ENCODE peak calls at places on chromosomes 13 and 19, in eight cellular contexts. S is hepatocyte, O is neural progenitor cell, P is SK-N-SH, N is GM23248, K is PC-3, U is HCT116, M is OCI-LY7. D is an unnamed sample.

GRCh38 chr19:3547767-3548282 is 8.9 kb downstream of the TEKTIP1 start:
- DNase-seq in S (no peak), O (no peak), P (no peak), N (no peak), K (no peak), U (no peak), M (no peak), D (no peak)

GRCh38 chr19:4933528-4933927 is 24.2 kb downstream of the UHRF1 start:
- DNase-seq in S (no peak), O (no peak), P (no peak), N (no peak), K (peak), U (no peak), M (no peak), D (no peak)

GRCh38 chr19:42351079-42351735 is 25.8 kb downstream of the MEGF8 start:
- DNase-seq in S (no peak), O (no peak), P (no peak), N (no peak), K (no peak), U (no peak), M (no peak), D (no peak)

GRCh38 chr19:46670874-46671273 is 9.9 kb upstream of the DACT3 start:
- DNase-seq in S (no peak), O (no peak), P (no peak), N (peak), K (peak), U (no peak), M (peak), D (no peak)

GRCh38 chr13:112457485-112457884 is 81.3 kb downstream of the SPACA7 start:
- DNase-seq in S (no peak), O (no peak), P (no peak), N (no peak), K (no peak), U (no peak), M (no peak), D (no peak)

GRCh38 chr19:42569193-42569592 is 25.5 kb downstream of the CEACAM8 start:
- DNase-seq in S (no peak), O (no peak), P (no peak), N (no peak), K (no peak), U (no peak), M (no peak), D (no peak)

GRCh38 chr19:49042177-49042576 is 1.5 kb upstream of the CGB5 start:
- DNase-seq in S (peak), O (no peak), P (no peak), N (peak), K (peak), U (no peak), M (no peak), D (no peak)

GRCh38 chr19:532578-533484 is 1.3 kb downstream of the CDC34 start:
- DNase-seq in S (peak), O (peak), P (peak), N (peak), K (peak), U (peak), M (peak), D (peak)

GRCh38 chr13:49464621-49465325 is 20.7 kb downstream of the SETDB2 start:
- DNase-seq in S (no peak), O (no peak), P (no peak), N (no peak), K (no peak), U (no peak), M (no peak), D (no peak)

GRCh38 chr19:1767464-1767933 is 14.2 kb downstream of the ONECUT3 start:
- DNase-seq in S (peak), O (peak), P (peak), N (peak), K (peak), U (no peak), M (peak), D (no peak)

GRCh38 chr13:104593251-104593576 is 1527.0 kb upstream of the SLC10A2 start:
- DNase-seq in S (no peak), O (no peak), P (no peak), N (no peak), K (no peak), U (no peak), M (no peak), D (no peak)

GRCh38 chr19:17322854-17323253 is 11.8 kb downstream of the ANO8 start:
- DNase-seq in S (no peak), O (no peak), P (peak), N (no peak), K (no peak), U (no peak), M (no peak), D (no peak)

GRCh38 chr19:55000761-55001160 is 34.6 kb downstream of the NLRP2 start:
- DNase-seq in S (no peak), O (no peak), P (no peak), N (no peak), K (no peak), U (no peak), M (no peak), D (no peak)

GRCh38 chr13:109101550-109102144 is 472.2 kb downstream of the MYO16 start:
- DNase-seq in S (no peak), O (no peak), P (no peak), N (peak), K (no peak), U (no peak), M (no peak), D (no peak)

GRCh38 chr13:105665284-105665683 is 870.2 kb downstream of the EFNB2 start:
- DNase-seq in S (no peak), O (no peak), P (no peak), N (no peak), K (peak), U (no peak), M (no peak), D (no peak)

GRCh38 chr13:79869326-79869725 is 388.4 kb downstream of the NDFIP2 start:
- DNase-seq in S (peak), O (no peak), P (no peak), N (no peak), K (peak), U (no peak), M (no peak), D (peak)

GRCh38 chr13:79307433-79307861 is 98.6 kb downstream of the RBM26 start:
- DNase-seq in S (no peak), O (no peak), P (no peak), N (no peak), K (no peak), U (no peak), M (no peak), D (no peak)

GRCh38 chr19:54724644-54725043 is 402 bp downstream of the KIR3DL3 start:
- DNase-seq in S (no peak), O (no peak), P (no peak), N (no peak), K (no peak), U (no peak), M (no peak), D (no peak)

GRCh38 chr19:48997972-48998371 is 4.3 kb downstream of the RUVBL2 start:
- DNase-seq in S (peak), O (peak), P (peak), N (peak), K (peak), U (peak), M (peak), D (peak)

GRCh38 chr13:30429235-30429634 is 6.9 kb downstream of the UBE2L5 start:
- DNase-seq in S (no peak), O (no peak), P (no peak), N (no peak), K (no peak), U (no peak), M (peak), D (no peak)

GRCh38 chr13:90015565-90016507 is 1331.7 kb upstream of the MIR17HG start:
- DNase-seq in S (no peak), O (no peak), P (no peak), N (no peak), K (peak), U (no peak), M (no peak), D (no peak)

GRCh38 chr13:41631296-41631965 is 174.1 kb downstream of the RGCC start:
- DNase-seq in S (no peak), O (no peak), P (no peak), N (peak), K (no peak), U (no peak), M (no peak), D (no peak)

GRCh38 chr19:20273376-20273775 is 106.4 kb downstream of the ZNF486 start:
- DNase-seq in S (no peak), O (no peak), P (no peak), N (no peak), K (no peak), U (no peak), M (peak), D (no peak)

GRCh38 chr19:19319725-19320361 is 466 bp downstream of the SUGP1 start:
- DNase-seq in S (no peak), O (no peak), P (peak), N (peak), K (no peak), U (no peak), M (peak), D (peak)

GRCh38 chr19:51339313-51339686 is 2.6 kb downstream of the VSIG10L start:
- DNase-seq in S (peak), O (peak), P (no peak), N (no peak), K (no peak), U (no peak), M (no peak), D (peak)

GRCh38 chr19:2627319-2627829 is 75.1 kb downstream of the GNG7 start:
- DNase-seq in S (peak), O (no peak), P (no peak), N (peak), K (peak), U (peak), M (peak), D (no peak)

GRCh38 chr19:38663957-38664502 is 16.6 kb downstream of the ACTN4 start:
- DNase-seq in S (no peak), O (no peak), P (no peak), N (no peak), K (no peak), U (no peak), M (no peak), D (no peak)

GRCh38 chr19:11260996-11261395 is 1.3 kb downstream of the DOCK6 start:
- DNase-seq in S (no peak), O (no peak), P (no peak), N (no peak), K (no peak), U (no peak), M (no peak), D (no peak)

GRCh38 chr13:28531195-28531955 is 36.4 kb upstream of the FLT1 start:
- DNase-seq in S (peak), O (peak), P (peak), N (peak), K (peak), U (no peak), M (no peak), D (peak)

GRCh38 chr13:63605962-63606361 is 2190.3 kb upstream of the PCDH20 start:
- DNase-seq in S (no peak), O (no peak), P (no peak), N (no peak), K (no peak), U (no peak), M (no peak), D (no peak)

GRCh38 chr13:38395505-38395803 is 45.8 kb downstream of the UFM1 start:
- DNase-seq in S (peak), O (no peak), P (no peak), N (peak), K (peak), U (no peak), M (no peak), D (no peak)

GRCh38 chr13:30388401-30389283 is 33.7 kb upstream of the UBE2L5 start:
- DNase-seq in S (no peak), O (peak), P (no peak), N (peak), K (peak), U (no peak), M (no peak), D (peak)

GRCh38 chr19:42762782-42763181 is 2.7 kb downstream of the PSG8 start:
- DNase-seq in S (no peak), O (no peak), P (no peak), N (peak), K (no peak), U (no peak), M (no peak), D (no peak)

DNA sequence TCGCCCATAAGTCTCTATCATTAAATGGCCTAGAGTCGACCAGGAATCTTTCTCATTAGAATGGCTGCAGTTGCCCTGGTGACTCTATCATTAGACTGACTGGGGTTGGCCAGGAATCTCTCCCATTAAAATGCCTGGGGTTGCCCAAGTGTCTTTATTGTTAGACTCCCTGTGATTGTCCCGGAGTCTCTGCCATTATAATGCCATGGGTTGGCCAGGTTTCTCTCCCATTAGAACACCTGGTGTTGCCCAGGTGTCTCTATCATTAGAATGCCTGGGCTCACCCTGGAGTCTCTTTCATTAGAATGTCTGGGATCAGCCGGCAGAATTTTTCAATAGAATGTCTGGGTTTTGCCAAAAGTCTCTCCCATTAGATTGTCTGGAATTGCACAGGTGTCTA is 1459.3 kb downstream of the UQCRFS1 start:
- DNase-seq in S (no peak), O (no peak), P (no peak), N (no peak), K (no peak), U (no peak), M (no peak), D (no peak)
- TF ChIP-seq EZH2phosphoT487 in S (no peak), O (no peak), P (no peak), N (no peak), K (no peak), U (no peak), M (no peak), D (no peak)

DNA sequence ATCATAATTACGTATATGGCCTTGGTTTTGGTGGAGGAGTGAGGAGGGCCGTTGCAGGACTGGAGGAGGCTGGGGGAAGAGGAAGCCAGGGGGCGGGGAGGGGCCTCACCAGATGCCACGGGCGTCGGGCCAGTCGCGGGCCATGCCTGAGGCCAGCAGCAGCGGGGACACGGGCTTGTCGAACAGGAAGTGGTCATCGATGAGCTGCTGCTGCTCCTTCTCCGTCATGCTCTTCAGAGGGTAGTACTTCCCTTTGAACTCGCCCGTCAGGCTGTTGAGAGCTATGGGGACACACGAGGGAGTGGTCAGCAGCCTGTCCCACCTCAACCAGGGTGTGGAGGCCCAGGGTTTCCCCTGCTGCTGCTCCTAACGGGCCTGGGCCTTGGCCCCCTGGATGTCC is 11.0 kb downstream of the CKM start:
- DNase-seq in S (no peak), O (no peak), P (no peak), N (no peak), K (no peak), U (no peak), M (no peak), D (peak)
- TF ChIP-seq EZH2phosphoT487 in S (no peak), O (no peak), P (no peak), N (no peak), K (no peak), U (no peak), M (no peak), D (no peak)

GRCh38 chr13:47598340-47598911 is 402.6 kb downstream of the SUCLA2 start:
- DNase-seq in S (no peak), O (no peak), P (peak), N (peak), K (peak), U (no peak), M (peak), D (peak)
- TF ChIP-seq EZH2phosphoT487 in S (no peak), O (no peak), P (no peak), N (no peak), K (no peak), U (no peak), M (no peak), D (no peak)

GRCh38 chr19:47896019-47896418 is 9.9 kb upstream of the SULT2A1 start:
- DNase-seq in S (no peak), O (no peak), P (no peak), N (no peak), K (no peak), U (no peak), M (no peak), D (no peak)
- TF ChIP-seq EZH2phosphoT487 in S (no peak), O (no peak), P (no peak), N (no peak), K (no peak), U (no peak), M (no peak), D (no peak)

GRCh38 chr13:44317752-44318550 is 55.7 kb upstream of the SERP2 start:
- DNase-seq in S (no peak), O (no peak), P (no peak), N (peak), K (peak), U (no peak), M (no peak), D (no peak)
- TF ChIP-seq EZH2phosphoT487 in S (no peak), O (no peak), P (no peak), N (no peak), K (no peak), U (no peak), M (no peak), D (no peak)

GRCh38 chr19:29191005-29191404 is 21.9 kb downstream of the UQCRFS1 start:
- DNase-seq in S (no peak), O (no peak), P (no peak), N (no peak), K (no peak), U (no peak), M (no peak), D (no peak)
- TF ChIP-seq EZH2phosphoT487 in S (no peak), O (no peak), P (no peak), N (no peak), K (no peak), U (no peak), M (no peak), D (no peak)

GRCh38 chr13:93147293-93147645 is 79.3 kb upstream of the GPC6 start:
- DNase-seq in S (no peak), O (no peak), P (no peak), N (no peak), K (no peak), U (no peak), M (no peak), D (no peak)

GRCh38 chr13:93146584-93147292 is 79.9 kb upstream of the GPC6 start:
- DNase-seq in S (peak), O (no peak), P (no peak), N (peak), K (peak), U (no peak), M (no peak), D (no peak)

GRCh38 chr13:93145199-93145598 is 81.4 kb upstream of the GPC6 start:
- DNase-seq in S (no peak), O (no peak), P (no peak), N (no peak), K (no peak), U (no peak), M (no peak), D (peak)

GRCh38 chr13:93151277-93151676 is 75.3 kb upstream of the GPC6 start:
- DNase-seq in S (no peak), O (no peak), P (no peak), N (peak), K (peak), U (no peak), M (no peak), D (no peak)

GRCh38 chr13:93147946-93148345 is 78.7 kb upstream of the GPC6 start:
- DNase-seq in S (no peak), O (no peak), P (no peak), N (peak), K (no peak), U (no peak), M (no peak), D (no peak)
- TF ChIP-seq EZH2phosphoT487 in S (no peak), O (no peak), P (no peak), N (no peak), K (no peak), U (no peak), M (no peak), D (no peak)

DNA sequence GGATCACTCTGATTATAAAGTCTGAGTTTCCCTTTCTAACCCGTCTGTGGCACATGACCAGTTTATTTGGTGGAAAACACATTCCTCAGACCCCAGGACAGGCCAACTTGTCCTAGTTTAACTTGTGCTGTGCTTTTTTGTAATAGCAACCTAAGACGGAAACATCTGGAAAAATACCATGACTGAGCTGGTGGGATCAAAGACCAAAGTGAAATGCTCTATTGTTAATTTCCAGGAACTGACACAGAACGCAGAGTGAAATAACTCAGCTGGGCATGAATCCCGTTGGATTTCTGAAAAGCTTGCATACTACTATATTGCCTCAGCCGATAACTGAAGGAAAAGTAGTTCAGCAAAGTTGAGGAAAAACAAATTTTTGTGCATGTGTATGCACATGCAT is 188.0 kb downstream of the LHFPL6 start:
- DNase-seq in S (no peak), O (no peak), P (no peak), N (peak), K (no peak), U (no peak), M (no peak), D (no peak)
- TF ChIP-seq EZH2phosphoT487 in S (no peak), O (no peak), P (no peak), N (no peak), K (no peak), U (no peak), M (no peak), D (no peak)

GRCh38 chr13:75803175-75803611 is 167.1 kb downstream of the LMO7 start:
- DNase-seq in S (no peak), O (no peak), P (no peak), N (no peak), K (no peak), U (no peak), M (peak), D (peak)
- TF ChIP-seq EZH2phosphoT487 in S (no peak), O (no peak), P (no peak), N (no peak), K (no peak), U (no peak), M (no peak), D (no peak)

D was measured in GM23338.